ENCODE peak calls at places on chromosomes 2 and 18, in six cellular contexts. X, N, I, A, B and W are unnamed samples.

GRCh38 chr18:79963658-79964329 is 649 bp upstream of the HSBP1L1 start:
- DNase-seq in X (no peak), N (no peak), I (no peak), A (no peak), B (peak; percentile 60), W (no peak)

GRCh38 chr2:106159867-106160785 is 34.0 kb downstream of the UXS1 start:
- DNase-seq in X (no peak), N (no peak), I (no peak), A (no peak), B (no peak), W (no peak)

GRCh38 chr18:54647176-54647575 is 56.1 kb downstream of the DYNAP start:
- DNase-seq in X (peak; percentile 53), N (peak; percentile 48), I (peak; percentile 30), A (peak; percentile 38), B (no peak), W (no peak)

GRCh38 chr2:196801578-196801977 is 2.1 kb upstream of the GTF3C3 start:
- DNase-seq in X (no peak), N (no peak), I (no peak), A (no peak), B (no peak), W (no peak)

GRCh38 chr2:85326406-85326945 is 1.3 kb downstream of the TGOLN2 start:
- DNase-seq in X (no peak), N (no peak), I (no peak), A (no peak), B (no peak), W (no peak)

GRCh38 chr2:9897331-9897737 is 54.1 kb downstream of the TAF1B start:
- DNase-seq in X (peak; percentile 27), N (peak; percentile 46), I (no peak), A (no peak), B (no peak), W (no peak)

GRCh38 chr2:28438532-28439063 is 45.9 kb downstream of the FOSL2 start:
- DNase-seq in X (no peak), N (no peak), I (no peak), A (no peak), B (no peak), W (no peak)

GRCh38 chr18:48859311-48860275 is 91.2 kb downstream of the SMAD7 start:
- DNase-seq in X (peak; percentile 92), N (no peak), I (no peak), A (peak; percentile 56), B (peak; percentile 27), W (no peak)

GRCh38 chr2:28621172-28622100 is 125.6 kb downstream of the PLB1 start:
- DNase-seq in X (peak; percentile 70), N (peak; percentile 68), I (peak; percentile 35), A (peak; percentile 75), B (peak; percentile 83), W (no peak)

GRCh38 chr2:88451647-88452150 is 794 bp downstream of the FOXI3 start:
- DNase-seq in X (no peak), N (peak; percentile 23), I (peak; percentile 28), A (peak; percentile 41), B (no peak), W (no peak)

GRCh38 chr18:9506046-9506792 is 30.9 kb downstream of the RALBP1 start:
- DNase-seq in X (peak; percentile 2), N (no peak), I (no peak), A (no peak), B (no peak), W (peak; percentile 52)

GRCh38 chr18:7201096-7201495 is 29.8 kb upstream of the LRRC30 start:
- DNase-seq in X (no peak), N (no peak), I (no peak), A (no peak), B (no peak), W (no peak)

GRCh38 chr18:36634573-36635216 is 194.1 kb downstream of the TPGS2 start:
- DNase-seq in X (no peak), N (no peak), I (no peak), A (no peak), B (no peak), W (no peak)

GRCh38 chr18:24054130-24054529 is 39.6 kb downstream of the TTC39C start:
- DNase-seq in X (no peak), N (no peak), I (no peak), A (no peak), B (no peak), W (no peak)

DNA sequence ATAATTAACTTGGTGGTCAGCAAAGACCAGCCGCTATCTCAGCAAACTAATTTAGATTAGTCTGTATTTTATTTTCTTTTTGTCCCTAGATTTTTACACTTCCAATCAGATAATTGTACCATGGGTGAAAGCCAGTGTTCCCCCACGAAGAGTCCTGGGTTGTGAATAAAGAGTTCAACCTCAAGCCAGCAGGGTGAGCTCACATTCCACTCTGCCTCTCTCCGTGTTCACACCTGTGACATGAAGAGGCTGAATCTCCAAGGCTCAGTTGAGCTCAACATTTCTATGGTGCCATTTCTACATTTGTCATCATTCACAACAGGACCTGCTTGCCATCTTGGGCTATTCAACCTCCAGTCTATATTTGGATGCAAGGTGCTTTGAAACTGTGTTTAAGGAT is 771.5 kb downstream of the GALR1 start:
- DNase-seq in X (peak; percentile 20), N (no peak), I (no peak), A (no peak), B (no peak), W (no peak)
- TF ChIP-seq CTCF in X (peak; percentile 36), N (no peak), I (no peak), A (peak; percentile 64), B (no peak), W (peak; percentile 5)

DNA sequence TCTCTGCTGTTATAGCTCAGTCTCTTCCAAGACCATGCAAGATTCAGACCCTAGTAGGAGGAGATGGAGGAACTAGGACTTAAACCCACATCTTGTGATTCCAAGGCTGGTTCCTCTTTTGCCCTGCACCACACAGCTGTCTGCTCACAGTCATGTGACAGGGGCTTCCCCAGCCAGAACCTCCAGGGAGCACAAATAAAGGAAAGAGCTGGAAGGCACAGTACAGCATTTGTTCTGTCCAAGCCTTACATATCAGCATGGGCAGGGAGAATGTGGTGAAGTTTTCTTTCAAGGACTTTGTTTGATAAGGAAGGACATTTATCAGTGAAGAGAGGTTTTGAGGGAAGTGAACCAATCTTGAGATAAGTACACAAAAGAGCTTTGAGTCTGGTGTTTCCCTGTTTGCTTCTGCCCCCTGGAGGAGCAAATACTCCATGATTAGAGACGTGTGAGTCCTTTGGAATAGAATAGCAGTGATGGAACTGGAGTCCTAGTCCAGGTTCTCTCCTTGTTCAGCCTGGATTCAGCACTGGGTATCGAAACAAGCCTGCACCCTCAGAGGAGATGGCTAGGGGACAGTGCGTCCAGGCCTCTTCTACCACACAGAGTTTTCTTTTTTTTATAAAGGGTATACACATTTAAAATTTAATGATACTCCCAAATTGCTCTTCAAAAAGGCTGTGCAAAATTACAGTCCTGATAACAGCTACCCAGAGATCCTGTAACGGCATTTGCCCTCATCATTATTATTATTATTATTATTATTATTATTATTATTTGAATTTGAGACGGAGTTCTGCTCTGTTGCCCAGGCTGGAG is 24.6 kb upstream of the CASP10 start:
- DNase-seq in X (peak; percentile 79), N (peak; percentile 84), I (peak; percentile 60), A (peak; percentile 72), B (peak; percentile 46), W (no peak)
- TF ChIP-seq CTCF in X (peak; percentile 76), N (peak; percentile 85), I (no peak), A (peak; percentile 85), B (peak; percentile 54), W (peak; percentile 63)

GRCh38 chr2:109257653-109258052 is 128.6 kb downstream of the SH3RF3 start:
- DNase-seq in X (no peak), N (no peak), I (no peak), A (peak; percentile 7), B (no peak), W (no peak)
- TF ChIP-seq CTCF in X (no peak), N (no peak), I (no peak), A (no peak), B (no peak), W (no peak)

GRCh38 chr2:86520153-86520552 is 43.1 kb downstream of the CHMP3 start:
- DNase-seq in X (no peak), N (peak; percentile 35), I (no peak), A (no peak), B (no peak), W (no peak)
- TF ChIP-seq CTCF in X (peak; percentile 14), N (no peak), I (no peak), A (peak; percentile 38), B (no peak), W (peak; percentile 6)